ENCODE peak calls at places on chromosomes 3 and 15, in four cellular contexts. Q is cardiac muscle cell, F is kidney, B is right atrium auricular region. O is an unnamed sample.

GRCh38 chr3:128578346-128578745 is 72.3 kb downstream of the RPN1 start:
- DNase-seq in F (no peak), B (no peak), Q (no peak), O (no peak)

GRCh38 chr3:139317215-139317614 is 26.6 kb upstream of the MRPS22 start:
- DNase-seq in F (no peak), Q (no peak), B (no peak), O (no peak)

GRCh38 chr15:87731630-87732029 is 524.9 kb downstream of the NTRK3 start:
- DNase-seq in B (no peak), Q (peak; percentile 55), F (no peak), O (peak; percentile 24)

GRCh38 chr3:114427407-114428172 is 133.8 kb downstream of the TIGIT start:
- DNase-seq in Q (no peak), B (no peak), F (no peak), O (no peak)

GRCh38 chr3:32884532-32885031 is 66.8 kb downstream of the TRIM71 start:
- DNase-seq in F (no peak), Q (no peak), B (no peak), O (peak; percentile 31)

GRCh38 chr3:113000691-113001090 is 9.9 kb downstream of the GTPBP8 start:
- DNase-seq in Q (no peak), F (no peak), B (no peak), O (no peak)

GRCh38 chr15:59274126-59274970 is 67.7 kb downstream of the LDHAL6B start:
- DNase-seq in Q (no peak), B (no peak), F (no peak), O (no peak)

GRCh38 chr3:189304465-189305341 is 132.9 kb downstream of the TPRG1 start:
- DNase-seq in B (no peak), Q (no peak), F (no peak), O (peak; percentile 54)

GRCh38 chr15:99239545-99240198 is 9.7 kb downstream of the TTC23 start:
- DNase-seq in Q (no peak), F (no peak), B (no peak), O (no peak)

GRCh38 chr3:49656541-49657112 is 17.5 kb upstream of the APEH start:
- DNase-seq in B (no peak), F (no peak), Q (no peak), O (no peak)

GRCh38 chr3:64651286-64651685 is 36.5 kb downstream of the ADAMTS9 start:
- DNase-seq in Q (no peak), F (no peak), B (no peak), O (no peak)

GRCh38 chr3:72143322-72143721 is 358.4 kb upstream of the PROK2 start:
- DNase-seq in F (no peak), Q (no peak), B (no peak), O (no peak)

GRCh38 chr3:40215015-40215414 is 94.5 kb upstream of the EIF1B start:
- DNase-seq in B (no peak), F (no peak), Q (no peak), O (no peak)

GRCh38 chr3:120025520-120025919 is 68.7 kb downstream of the GSK3B start:
- DNase-seq in B (no peak), Q (no peak), F (no peak), O (no peak)

GRCh38 chr3:150594150-150594549 is 9.0 kb upstream of the SELENOT start:
- DNase-seq in B (no peak), Q (no peak), F (no peak), O (no peak)

GRCh38 chr3:115341208-115341607 is 194.1 kb upstream of the ZBTB20 start:
- DNase-seq in Q (no peak), B (no peak), F (no peak), O (peak; percentile 3)

GRCh38 chr3:160697628-160698382 is 20.8 kb downstream of the ARL14 start:
- DNase-seq in Q (no peak), F (no peak), B (no peak), O (no peak)

GRCh38 chr3:141323936-141324704 is 44.2 kb upstream of the ZBTB38 start:
- DNase-seq in B (no peak), F (no peak), Q (no peak), O (no peak)

GRCh38 chr3:16936233-16936632 is 51.5 kb downstream of the PLCL2 start:
- DNase-seq in Q (no peak), B (no peak), F (no peak), O (no peak)

GRCh38 chr3:17204049-17204650 is 319.4 kb downstream of the PLCL2 start:
- DNase-seq in F (no peak), B (no peak), Q (no peak), O (no peak)

GRCh38 chr15:25620466-25620865 is 181.6 kb upstream of the UBE3A start:
- DNase-seq in F (no peak), Q (no peak), B (no peak), O (no peak)

GRCh38 chr3:101203411-101203810 is 117.0 kb downstream of the IMPG2 start:
- DNase-seq in F (no peak), Q (no peak), B (no peak), O (no peak)

GRCh38 chr3:27166888-27167287 is 202.3 kb downstream of the NEK10 start:
- DNase-seq in Q (no peak), B (no peak), F (no peak), O (peak; percentile 13)

GRCh38 chr15:79408041-79408440 is 24.1 kb upstream of the MINAR1 start:
- DNase-seq in B (no peak), F (no peak), Q (no peak), O (peak; percentile 13)

GRCh38 chr3:12601072-12601471 is 44.2 kb downstream of the MKRN2 start:
- DNase-seq in Q (no peak), B (no peak), F (no peak), O (no peak)
- TF ChIP-seq CTCF in Q (peak; percentile 21), B (no peak), F (no peak), O (peak; percentile 17)

GRCh38 chr3:47394867-47395266 is 14.0 kb downstream of the PTPN23 start:
- DNase-seq in B (no peak), F (no peak), Q (no peak), O (no peak)

GRCh38 chr3:47398218-47398617 is 17.4 kb downstream of the PTPN23 start:
- DNase-seq in F (no peak), Q (no peak), B (no peak), O (no peak)

GRCh38 chr3:47399016-47399415 is 18.2 kb downstream of the PTPN23 start:
- DNase-seq in F (no peak), Q (no peak), B (no peak), O (no peak)

GRCh38 chr3:47392933-47393332 is 12.1 kb downstream of the PTPN23 start:
- DNase-seq in Q (no peak), B (no peak), F (no peak), O (no peak)

GRCh38 chr3:47394140-47394855 is 13.5 kb downstream of the PTPN23 start:
- DNase-seq in F (no peak), B (no peak), Q (peak; percentile 54), O (no peak)
- TF ChIP-seq CTCF in F (peak; percentile 1), B (no peak), Q (no peak), O (no peak)

GRCh38 chr15:43318990-43319771 is 11.2 kb downstream of the LCMT2 start:
- DNase-seq in F (no peak), Q (no peak), B (no peak), O (no peak)
- TF ChIP-seq CTCF in F (no peak), Q (no peak), B (no peak), O (no peak)

DNA sequence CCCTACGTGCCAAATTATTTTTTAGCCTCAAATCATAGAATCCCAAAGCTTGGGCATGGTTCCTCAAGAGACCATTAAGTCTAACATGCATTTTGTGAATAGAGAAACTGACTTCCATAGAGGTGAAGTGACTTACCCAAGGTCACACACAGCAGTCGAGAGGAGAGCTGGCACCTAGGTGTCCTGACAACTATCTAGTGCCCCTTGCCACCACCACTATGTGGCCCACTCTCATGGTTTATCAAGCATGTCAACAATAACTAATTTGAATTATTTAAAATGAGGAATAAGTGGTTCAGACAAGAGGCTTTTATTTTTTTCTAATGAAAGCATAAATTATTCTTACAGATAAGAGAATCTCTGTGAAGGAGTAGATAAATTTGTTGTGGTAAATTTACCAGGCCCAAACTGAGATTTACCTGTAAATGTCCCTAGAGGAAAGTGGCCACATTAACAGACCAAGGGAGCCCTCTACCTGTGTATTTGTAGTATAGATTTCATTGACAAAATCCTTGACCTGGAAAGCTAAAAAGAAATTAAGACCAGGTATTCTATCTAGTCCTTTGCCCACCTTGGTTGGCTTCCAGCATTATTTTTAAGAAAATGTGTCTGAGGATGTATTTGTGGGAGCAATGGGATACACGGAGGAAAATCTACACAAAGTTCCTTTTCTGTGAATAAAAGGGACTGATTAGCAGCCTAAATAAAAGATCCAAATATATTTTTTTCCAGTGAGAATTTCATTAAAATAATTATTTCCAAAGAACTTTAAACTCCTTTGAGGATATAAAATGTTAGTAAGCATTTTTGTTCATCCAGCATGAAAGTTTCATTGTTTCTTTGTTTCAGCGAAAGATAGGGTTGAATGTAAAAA is 49.1 kb downstream of the IQCH start:
- DNase-seq in Q (peak; percentile 62), B (no peak), F (no peak), O (peak; percentile 66)
- TF ChIP-seq CTCF in Q (peak; percentile 34), B (peak; percentile 28), F (peak; percentile 38), O (peak; percentile 73)

DNA sequence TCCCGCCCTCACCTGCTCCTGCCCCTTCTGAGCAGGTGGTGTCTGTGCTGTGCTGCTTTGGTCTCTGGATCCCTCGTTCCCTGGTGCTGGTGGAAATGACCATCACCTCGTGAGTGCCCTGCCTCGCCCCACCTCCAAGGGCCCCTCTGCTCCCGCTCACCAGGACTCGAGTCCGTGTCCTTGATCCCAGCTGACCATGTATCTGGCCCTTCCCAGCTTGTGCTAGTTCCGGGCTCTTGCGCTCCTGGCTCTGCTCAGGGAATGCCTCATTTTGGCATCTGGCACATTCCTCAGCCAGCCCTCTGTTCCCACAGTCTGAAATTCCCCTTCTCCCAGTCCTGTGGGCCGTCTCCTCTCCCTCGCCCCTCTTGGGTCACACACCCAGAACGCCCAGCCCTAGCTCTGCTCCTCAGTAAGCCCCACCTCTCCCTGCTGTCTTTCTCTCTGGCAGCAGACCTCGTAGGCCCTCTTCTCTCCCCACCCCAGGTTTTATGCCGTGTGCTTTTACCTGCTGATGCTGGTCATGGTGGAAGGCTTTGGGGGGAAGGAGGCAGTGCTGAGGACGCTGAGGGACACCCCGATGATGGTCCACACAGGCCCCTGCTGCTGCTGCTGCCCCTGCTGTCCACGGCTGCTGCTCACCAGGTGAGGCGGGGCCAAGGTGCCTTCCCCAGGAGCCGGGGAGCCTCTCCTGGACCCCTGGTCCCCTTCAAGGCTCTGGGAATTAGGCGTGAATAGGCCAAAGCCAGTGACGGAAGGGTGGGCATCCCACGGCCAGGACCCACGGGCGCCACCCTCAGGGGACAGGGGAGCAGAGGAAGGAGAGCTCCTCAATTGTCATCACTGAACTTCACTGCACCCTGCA is 11.5 kb downstream of the SLC51A start:
- DNase-seq in B (no peak), F (no peak), Q (peak; percentile 40), O (peak; percentile 10)
- TF ChIP-seq CTCF in B (no peak), F (no peak), Q (no peak), O (no peak)

GRCh38 chr3:73625124-73625665 is 454 bp upstream of the PDZRN3 start:
- DNase-seq in F (peak; percentile 62), B (no peak), Q (peak; percentile 83), O (peak; percentile 67)

GRCh38 chr3:73622135-73622534 is 2.6 kb downstream of the PDZRN3 start:
- DNase-seq in F (peak; percentile 72), B (no peak), Q (peak; percentile 85), O (peak; percentile 77)

GRCh38 chr3:73623996-73624362 is 762 bp downstream of the PDZRN3 start:
- DNase-seq in Q (peak; percentile 83), F (peak; percentile 78), B (no peak), O (peak; percentile 83)

GRCh38 chr3:73623316-73623715 is 1.4 kb downstream of the PDZRN3 start:
- DNase-seq in B (no peak), F (no peak), Q (peak; percentile 34), O (no peak)

GRCh38 chr3:73624363-73625123 is at the start of gene PDZRN3:
- DNase-seq in Q (peak; percentile 82), F (peak; percentile 91), B (no peak), O (peak; percentile 80)
- TF ChIP-seq CTCF in Q (no peak), F (no peak), B (no peak), O (no peak)

GRCh38 chr3:153305189-153305588 is 143.2 kb downstream of the RAP2B start:
- DNase-seq in Q (no peak), B (no peak), F (no peak), O (peak; percentile 24)
- TF ChIP-seq CTCF in Q (no peak), B (no peak), F (no peak), O (no peak)

O was measured in hepatocyte.